ENCODE peak calls at places on chromosome X, in four cellular contexts. S is right lobe of liver, F is HepG2, B is lower leg skin. Y is an unnamed sample.

GRCh38 chrX:2397648-2398340 is 103.0 kb downstream of the DHRSX start:
- DNase-seq in F (no peak), B (no peak), S (no peak), Y (peak)

GRCh38 chrX:36640232-36640631 is 367.9 kb upstream of the FAM47C start:
- DNase-seq in B (no peak), F (no peak), S (no peak), Y (no peak)

GRCh38 chrX:51002160-51002632 is 91.7 kb downstream of the BMP15 start:
- DNase-seq in F (no peak), S (no peak), B (peak), Y (no peak)

GRCh38 chrX:17390325-17390992 is 15.5 kb downstream of the NHS start:
- DNase-seq in F (no peak), S (no peak), B (no peak), Y (no peak)

GRCh38 chrX:109911046-109911445 is 91.9 kb upstream of the TMEM164 start:
- DNase-seq in B (no peak), S (no peak), F (no peak), Y (no peak)

GRCh38 chrX:29172880-29173279 is 585.6 kb downstream of the IL1RAPL1 start:
- DNase-seq in S (no peak), F (no peak), B (no peak), Y (no peak)

GRCh38 chrX:4925911-4926310 is 1212.5 kb upstream of the PRKX start:
- DNase-seq in F (no peak), S (no peak), B (no peak), Y (no peak)

GRCh38 chrX:15973941-15974340 is 119.3 kb upstream of the AP1S2 start:
- DNase-seq in B (peak), F (no peak), S (no peak), Y (no peak)

GRCh38 chrX:150459168-150459567 is 96.1 kb downstream of the MAMLD1 start:
- DNase-seq in B (no peak), F (no peak), S (no peak), Y (no peak)

GRCh38 chrX:136865270-136866168 is 15.0 kb downstream of the RBMX start:
- DNase-seq in S (no peak), B (no peak), F (no peak), Y (no peak)

GRCh38 chrX:482192-482701 is 95.5 kb upstream of the PPP2R3B start:
- DNase-seq in B (no peak), F (no peak), S (no peak), Y (no peak)

GRCh38 chrX:24423960-24424359 is 41.1 kb upstream of the PDK3 start:
- DNase-seq in S (no peak), F (peak), B (no peak), Y (no peak)

GRCh38 chrX:120468071-120468470 is 1.0 kb downstream of the LAMP2 start:
- DNase-seq in S (no peak), F (no peak), B (no peak), Y (no peak)

GRCh38 chrX:74015379-74016019 is 288.5 kb upstream of the ZCCHC13 start:
- DNase-seq in F (peak), S (peak), B (peak), Y (no peak)

DNA sequence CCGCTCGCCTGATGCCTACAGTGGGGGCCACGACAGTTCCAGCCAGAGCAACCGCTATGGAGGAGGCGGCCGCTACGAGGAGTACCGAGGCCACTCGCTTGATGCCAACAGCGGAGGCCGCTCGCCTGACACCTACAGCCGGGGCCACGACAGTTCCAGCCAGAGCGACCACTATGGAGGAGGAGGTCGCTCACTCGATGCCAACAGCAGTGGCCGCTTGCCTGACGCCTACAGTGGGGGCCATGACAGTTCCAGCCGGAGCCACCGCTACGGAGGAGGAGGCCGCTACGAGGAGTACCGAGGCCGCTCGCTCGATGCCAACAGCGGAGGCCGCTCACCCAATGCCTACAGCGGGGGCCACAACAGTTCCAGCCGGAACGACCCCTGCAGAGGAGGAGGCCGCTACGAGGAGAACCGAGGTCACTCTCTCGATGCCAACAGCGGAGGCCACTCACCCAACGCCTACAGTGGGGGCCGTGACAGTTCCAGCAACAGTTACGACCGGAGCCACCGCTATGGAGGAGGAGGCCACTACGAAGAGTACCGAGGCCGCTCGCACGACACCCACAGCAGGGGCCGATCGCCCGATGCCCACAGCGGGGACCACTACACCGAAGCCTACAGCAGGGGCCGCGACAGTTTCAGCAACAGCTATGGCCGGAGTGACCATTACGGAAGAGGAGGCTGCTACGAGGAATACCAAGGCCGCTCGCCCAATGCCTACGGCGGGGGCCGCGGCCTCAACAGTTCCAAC is 2.5 kb downstream of the RBMXL3 start:
- DNase-seq in B (no peak), S (no peak), F (no peak), Y (no peak)
- TF ChIP-seq POLR2A in B (no peak), S (no peak), F (no peak), Y (no peak)

GRCh38 chrX:134632386-134632785 is 25.9 kb downstream of the PLAC1 start:
- DNase-seq in S (no peak), F (no peak), B (no peak), Y (no peak)
- TF ChIP-seq POLR2A in S (no peak), F (no peak), B (no peak), Y (no peak)

GRCh38 chrX:94492541-94492940 is 818.5 kb downstream of the FAM133A start:
- DNase-seq in B (no peak), S (no peak), F (no peak), Y (no peak)
- TF ChIP-seq POLR2A in B (no peak), S (no peak), F (no peak), Y (no peak)

DNA sequence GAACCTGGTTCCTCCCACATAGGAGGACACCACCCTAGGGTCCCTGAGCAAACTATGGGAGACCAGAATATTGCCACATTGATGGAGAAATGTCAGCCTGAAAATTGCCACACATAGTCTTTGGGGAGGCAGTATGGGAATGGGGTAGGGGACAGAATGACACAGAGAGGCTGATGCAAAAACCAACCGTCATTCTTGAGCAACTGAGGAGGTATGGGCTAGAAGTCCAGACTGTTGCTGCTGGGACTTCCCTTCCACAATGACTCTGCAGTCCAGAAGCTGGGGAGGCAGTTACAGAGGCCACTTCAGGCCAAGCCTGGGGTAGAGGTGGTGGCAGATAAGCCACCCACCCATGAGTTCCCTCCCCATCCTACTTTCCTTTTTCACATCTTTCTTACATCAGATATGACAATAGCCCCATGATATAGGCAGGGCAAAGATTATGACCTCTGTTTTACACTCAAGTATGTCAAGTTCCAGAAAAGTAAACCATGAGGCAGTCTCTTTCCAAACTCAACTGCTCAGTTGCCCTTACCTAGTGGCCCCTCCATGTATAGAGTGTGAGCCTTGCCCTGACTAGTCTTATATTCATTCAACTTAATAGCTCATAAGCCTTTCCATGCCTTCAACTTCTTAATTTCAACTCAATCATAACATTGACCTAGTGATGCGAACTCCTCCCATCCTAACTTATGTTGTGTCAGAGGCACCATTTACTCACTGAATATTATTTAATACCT is 41.7 kb downstream of the VSIG4 start:
- DNase-seq in B (no peak), S (no peak), F (no peak), Y (no peak)
- TF ChIP-seq POLR2A in B (no peak), S (no peak), F (no peak), Y (no peak)

GRCh38 chrX:65718538-65718937 is 51.1 kb downstream of the MSN start:
- DNase-seq in B (no peak), F (no peak), S (no peak), Y (no peak)
- TF ChIP-seq POLR2A in B (no peak), F (no peak), S (no peak), Y (no peak)

GRCh38 chrX:21837056-21837455 is 2.4 kb upstream of the MBTPS2 start:
- DNase-seq in B (no peak), F (no peak), S (no peak), Y (no peak)

GRCh38 chrX:21840199-21840557 is 761 bp downstream of the MBTPS2 start:
- DNase-seq in F (no peak), S (no peak), B (no peak), Y (no peak)

GRCh38 chrX:21838937-21839333 is 482 bp upstream of the MBTPS2 start:
- DNase-seq in S (no peak), F (peak), B (no peak), Y (no peak)

GRCh38 chrX:21843179-21843578 is 3.8 kb downstream of the MBTPS2 start:
- DNase-seq in S (no peak), F (peak), B (no peak), Y (no peak)

GRCh38 chrX:21839334-21840198 is at the start of gene MBTPS2:
- DNase-seq in F (peak), S (peak), B (peak), Y (peak)
- TF ChIP-seq POLR2A in F (peak), S (peak), B (no peak), Y (no peak)

Y was measured in suprapubic skin.